ENCODE peak calls at places on chromosomes 2 and 18, in nine cellular contexts. T is epithelial cell of esophagus, G is GM20000, Z is A549, O is psoas muscle, V is B cell, C is MCF 10A, M is glutamatergic neuron, J is fibroblast of mammary gland. K is an unnamed sample.

GRCh38 chr2:168608796-168609195 is 152.7 kb downstream of the CERS6 start:
- DNase-seq in Z (no peak), O (no peak), C (no peak), M (no peak), V (no peak), G (no peak), J (no peak), T (peak; percentile 52), K (no peak)

GRCh38 chr18:77160515-77160914 is 27.9 kb upstream of the MBP start:
- DNase-seq in M (no peak), V (peak; percentile 13), C (no peak), G (no peak), T (no peak), J (no peak), O (no peak), Z (no peak), K (no peak)

GRCh38 chr18:69261436-69261835 is 139.3 kb upstream of the DOK6 start:
- DNase-seq in G (no peak), Z (no peak), C (no peak), V (no peak), O (no peak), T (no peak), J (no peak), M (no peak), K (no peak)

GRCh38 chr2:241120440-241120839 is 18.4 kb upstream of the MTERF4 start:
- DNase-seq in O (no peak), V (no peak), G (no peak), M (no peak), Z (no peak), J (no peak), T (no peak), C (no peak), K (no peak)

GRCh38 chr2:46562451-46562841 is 83.1 kb downstream of the TMEM247 start:
- DNase-seq in T (no peak), C (no peak), V (no peak), M (no peak), O (no peak), G (no peak), J (no peak), Z (no peak), K (no peak)

GRCh38 chr2:88055049-88055435 is 541 bp downstream of the KRCC1 start:
- DNase-seq in C (peak; percentile 17), Z (peak; percentile 42), O (no peak), M (no peak), G (no peak), J (peak; percentile 53), V (no peak), T (peak; percentile 24), K (no peak)

GRCh38 chr2:23767871-23768611 is 158.9 kb downstream of the ATAD2B start:
- DNase-seq in M (no peak), G (no peak), T (peak; percentile 72), C (peak; percentile 44), O (no peak), Z (no peak), V (no peak), J (peak; percentile 86), K (no peak)

GRCh38 chr18:27954226-27954625 is 222.7 kb downstream of the CDH2 start:
- DNase-seq in Z (no peak), J (peak; percentile 78), M (no peak), O (no peak), T (peak; percentile 35), V (no peak), G (no peak), C (peak; percentile 3), K (peak; percentile 11)

GRCh38 chr2:81528852-81529480 is 1224.4 kb upstream of the LRRTM1 start:
- DNase-seq in V (no peak), T (no peak), O (no peak), G (peak; percentile 2), M (no peak), C (no peak), Z (no peak), J (no peak), K (no peak)

GRCh38 chr2:693606-694005 is 16.4 kb upstream of the TMEM18 start:
- DNase-seq in T (no peak), M (no peak), J (peak; percentile 10), V (no peak), O (no peak), C (no peak), G (no peak), Z (no peak), K (no peak)

GRCh38 chr2:23606968-23607367 is 222.0 kb downstream of the KLHL29 start:
- DNase-seq in V (no peak), Z (no peak), T (peak; percentile 16), C (peak; percentile 36), O (no peak), G (no peak), J (peak; percentile 85), M (no peak), K (no peak)

GRCh38 chr2:201298462-201298861 is 38.1 kb downstream of the CASP8 start:
- DNase-seq in O (no peak), T (peak; percentile 57), J (peak; percentile 22), M (no peak), V (no peak), C (peak; percentile 12), Z (no peak), G (no peak), K (no peak)

GRCh38 chr2:203407496-203407895 is 79.3 kb downstream of the ABI2 start:
- DNase-seq in O (no peak), J (no peak), C (no peak), M (no peak), Z (no peak), V (no peak), T (no peak), G (no peak), K (no peak)

GRCh38 chr18:43970656-43971055 is 693.4 kb upstream of the SYT4 start:
- DNase-seq in J (peak; percentile 38), C (peak; percentile 13), M (no peak), T (peak; percentile 3), O (no peak), V (no peak), Z (no peak), G (no peak), K (no peak)

GRCh38 chr18:46407471-46408166 is 249.4 kb downstream of the LOXHD1 start:
- DNase-seq in V (no peak), O (no peak), M (no peak), Z (no peak), J (peak; percentile 25), T (peak; percentile 48), G (no peak), C (peak; percentile 30), K (no peak)

GRCh38 chr2:201233192-201234166 is 26.9 kb upstream of the CASP8 start:
- DNase-seq in Z (peak; percentile 91), C (peak; percentile 94), M (no peak), V (peak; percentile 82), O (peak; percentile 42), G (peak; percentile 84), J (peak; percentile 58), T (peak; percentile 78), K (no peak)

GRCh38 chr18:23814977-23815614 is 125.8 kb downstream of the LAMA3 start:
- DNase-seq in G (no peak), O (no peak), J (no peak), C (no peak), M (no peak), V (no peak), T (no peak), Z (no peak), K (no peak)

GRCh38 chr18:47036298-47036874 is 965 bp upstream of the ELOA2 start:
- DNase-seq in T (peak; percentile 38), J (peak; percentile 59), Z (peak; percentile 29), G (peak; percentile 59), O (no peak), V (no peak), M (no peak), C (peak; percentile 65), K (no peak)

GRCh38 chr2:240405654-240406313 is 29.7 kb upstream of the GPC1 start:
- DNase-seq in V (no peak), C (no peak), T (no peak), O (no peak), M (no peak), G (no peak), Z (no peak), J (no peak), K (no peak)

DNA sequence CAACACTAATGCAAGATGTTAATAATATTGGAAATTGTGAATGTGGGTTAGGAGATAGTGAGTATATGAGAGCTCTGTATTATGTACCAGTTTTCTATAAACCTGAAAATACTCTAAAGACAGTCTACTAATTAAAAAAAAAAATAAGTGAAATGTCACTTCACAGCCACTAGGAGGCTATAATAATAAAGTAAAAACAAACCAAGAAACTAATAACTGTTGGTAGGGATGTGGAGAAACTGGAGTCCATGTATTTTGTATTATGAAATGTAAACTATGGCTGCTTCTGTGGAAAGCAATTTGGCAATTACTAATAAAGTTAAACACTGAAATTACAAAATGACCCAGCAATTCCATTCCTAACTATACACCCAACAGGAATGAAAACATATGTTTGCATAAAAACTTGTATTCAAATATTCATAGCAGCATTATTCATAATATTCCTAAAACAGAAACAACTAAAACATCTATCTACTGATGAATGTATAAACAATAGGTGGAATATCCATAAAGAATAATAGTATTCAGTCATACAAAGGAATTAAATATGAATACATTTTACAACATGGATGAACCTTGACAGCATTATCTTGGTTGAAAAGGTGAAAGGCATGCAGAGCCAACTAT is 36.2 kb downstream of the CCDC178 start:
- DNase-seq in Z (no peak), J (no peak), O (no peak), V (no peak), C (no peak), G (peak; percentile 9), T (no peak), M (no peak), K (no peak)
- TF ChIP-seq CTCF in Z (no peak), J (peak; percentile 38), O (no peak), V (peak; percentile 19), C (peak; percentile 26), G (no peak), T (peak; percentile 25), M (peak; percentile 82), K (peak; percentile 10)

DNA sequence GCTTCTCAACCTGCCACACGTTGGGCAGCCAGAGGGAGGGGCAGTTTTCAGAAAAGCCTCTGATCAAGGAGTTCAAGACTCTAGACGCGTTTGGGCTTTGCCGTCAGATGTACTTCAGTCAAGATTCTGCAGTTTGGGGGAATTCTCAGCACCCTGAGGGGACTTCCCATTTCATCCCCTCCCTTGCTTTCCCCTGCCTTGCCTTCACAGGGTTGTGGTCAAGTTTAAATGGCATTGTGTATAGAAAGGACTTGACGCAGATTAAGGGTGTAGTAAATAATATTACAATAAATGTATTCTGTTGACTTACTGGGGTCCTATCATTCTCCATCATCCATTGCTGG is 198.3 kb upstream of the NABP1 start:
- DNase-seq in M (no peak), V (peak; percentile 2), J (no peak), Z (no peak), O (no peak), C (no peak), G (peak; percentile 37), T (no peak), K (no peak)
- TF ChIP-seq CTCF in M (no peak), V (no peak), J (no peak), Z (no peak), O (no peak), C (no peak), G (no peak), T (no peak), K (no peak)

GRCh38 chr18:74281639-74282358 is 10.0 kb downstream of the CYB5A start:
- DNase-seq in J (peak; percentile 44), C (peak; percentile 70), Z (no peak), G (no peak), T (peak; percentile 43), O (peak; percentile 30), M (no peak), V (no peak), K (no peak)
- TF ChIP-seq CTCF in J (no peak), C (no peak), Z (no peak), G (no peak), T (no peak), O (no peak), M (no peak), V (no peak), K (no peak)

GRCh38 chr2:70647873-70648481 is 94.4 kb upstream of the TGFA start:
- DNase-seq in Z (peak; percentile 72), C (peak; percentile 67), V (peak; percentile 74), O (peak; percentile 47), T (peak; percentile 79), J (peak; percentile 53), M (peak; percentile 88), G (peak; percentile 52), K (no peak)
- TF ChIP-seq CTCF in Z (peak; percentile 98), C (peak; percentile 96), V (peak; percentile 98), O (peak; percentile 77), T (peak; percentile 100), J (peak; percentile 100), M (peak; percentile 95), G (peak; percentile 93), K (no peak)